ENCODE peak calls at places on chromosome 2, in seven cellular contexts. P is fibroblast of pulmonary artery; I is WTC11; R is prostate gland; J is activated CD4-positive, alpha-beta T cell treated with anti-CD3 and anti-CD28 coated beads, Interleukin-2, amount 10 ng/mL, durations not matched to agents 7 days and 5 days; W is endothelial cell; Z is LHCN-M2. O is an unnamed sample.

GRCh38 chr2:217996345-217996744 is 6.5 kb downstream of the TNS1 start:
- DNase-seq in P (peak), I (no peak), R (no peak), J (no peak), W (no peak), Z (peak), O (no peak)

GRCh38 chr2:48282281-48282680 is 247.7 kb upstream of the STON1 start:
- DNase-seq in P (no peak), I (no peak), R (no peak), J (no peak), W (no peak), Z (no peak), O (no peak)

GRCh38 chr2:240964221-240964853 is 34.1 kb upstream of the SNED1 start:
- DNase-seq in P (no peak), I (no peak), R (no peak), J (no peak), W (no peak), Z (no peak), O (no peak)

GRCh38 chr2:224268441-224268840 is 133.5 kb downstream of the FAM124B start:
- DNase-seq in P (peak), I (no peak), R (peak), J (no peak), W (no peak), Z (peak), O (no peak)

GRCh38 chr2:2271471-2271941 is 59.6 kb downstream of the MYT1L start:
- DNase-seq in P (no peak), I (no peak), R (no peak), J (no peak), W (peak), Z (peak), O (no peak)

GRCh38 chr2:1995086-1995485 is 250.8 kb upstream of the PXDN start:
- DNase-seq in P (no peak), I (no peak), R (no peak), J (no peak), W (no peak), Z (no peak), O (no peak)

GRCh38 chr2:7012141-7012809 is 95.1 kb downstream of the RNF144A start:
- DNase-seq in P (peak), I (no peak), R (no peak), J (no peak), W (no peak), Z (no peak), O (peak)

GRCh38 chr2:130185436-130185835 is 3.4 kb downstream of the MZT2B start:
- DNase-seq in P (no peak), I (no peak), R (no peak), J (no peak), W (no peak), Z (no peak), O (no peak)

GRCh38 chr2:113105047-113105446 is 22.4 kb upstream of the IL1RN start:
- DNase-seq in P (peak), I (no peak), R (no peak), J (no peak), W (no peak), Z (peak), O (no peak)

GRCh38 chr2:100422320-100422719 is 4.9 kb upstream of the CHST10 start:
- DNase-seq in P (peak), I (peak), R (no peak), J (no peak), W (peak), Z (peak), O (no peak)

GRCh38 chr2:109526442-109526970 is 87.3 kb downstream of the SEPTIN10 start:
- DNase-seq in P (no peak), I (no peak), R (no peak), J (no peak), W (no peak), Z (no peak), O (no peak)

GRCh38 chr2:37698931-37699481 is 27.6 kb upstream of the CDC42EP3 start:
- DNase-seq in P (no peak), I (no peak), R (no peak), J (no peak), W (no peak), Z (peak), O (no peak)

GRCh38 chr2:114545052-114545451 is 102.6 kb downstream of the DPP10 start:
- DNase-seq in P (no peak), I (no peak), R (no peak), J (no peak), W (no peak), Z (no peak), O (no peak)